ENCODE peak calls at places on chromosomes 5 and 9, in six cellular contexts. One of them, this sample, is unnamed. For H3K36me3, the result is how much of the 10 kb centered on the place peaks cover.

GRCh38 chr9:32866292-32866691 is 83.0 kb downstream of the TMEM215 start:
- DNase-seq in neuronal stem cell: no peak
- DNase-seq in mesenchymal stem cell: no peak
- DNase-seq in neural progenitor cell: no peak
- DNase-seq in K562: no peak
- DNase-seq in HCT116: no peak
- DNase-seq in this sample: no peak

GRCh38 chr9:35726876-35727438 is 5.0 kb downstream of the TLN1 start:
- DNase-seq in neuronal stem cell: no peak
- DNase-seq in mesenchymal stem cell: peak
- DNase-seq in neural progenitor cell: no peak
- DNase-seq in K562: no peak
- DNase-seq in HCT116: no peak
- DNase-seq in this sample: no peak

GRCh38 chr9:99069532-99069931 is 35.4 kb upstream of the TGFBR1 start:
- DNase-seq in neuronal stem cell: no peak
- DNase-seq in mesenchymal stem cell: no peak
- DNase-seq in neural progenitor cell: no peak
- DNase-seq in K562: no peak
- DNase-seq in HCT116: no peak
- DNase-seq in this sample: no peak

GRCh38 chr9:128684325-128685021 is 4.5 kb upstream of the SET start:
- DNase-seq in neuronal stem cell: peak
- DNase-seq in mesenchymal stem cell: peak
- DNase-seq in neural progenitor cell: peak
- DNase-seq in K562: peak
- DNase-seq in HCT116: peak
- DNase-seq in this sample: peak

GRCh38 chr5:179185256-179186091 is 125.3 kb downstream of the ZNF354C start:
- DNase-seq in neuronal stem cell: no peak
- DNase-seq in mesenchymal stem cell: no peak
- DNase-seq in neural progenitor cell: no peak
- DNase-seq in K562: no peak
- DNase-seq in HCT116: no peak
- DNase-seq in this sample: no peak

GRCh38 chr9:93037476-93037971 is 21.0 kb upstream of the SUSD3 start:
- DNase-seq in neuronal stem cell: no peak
- DNase-seq in mesenchymal stem cell: no peak
- DNase-seq in neural progenitor cell: no peak
- DNase-seq in K562: no peak
- DNase-seq in HCT116: no peak
- DNase-seq in this sample: no peak

GRCh38 chr5:179783128-179783527 is 10.7 kb upstream of the LTC4S start:
- DNase-seq in neuronal stem cell: no peak
- DNase-seq in mesenchymal stem cell: no peak
- DNase-seq in neural progenitor cell: no peak
- DNase-seq in K562: no peak
- DNase-seq in HCT116: no peak
- DNase-seq in this sample: no peak

GRCh38 chr9:16613605-16614004 is 256.9 kb downstream of the BNC2 start:
- DNase-seq in neuronal stem cell: no peak
- DNase-seq in mesenchymal stem cell: no peak
- DNase-seq in neural progenitor cell: no peak
- DNase-seq in K562: no peak
- DNase-seq in HCT116: no peak
- DNase-seq in this sample: no peak

GRCh38 chr5:138784590-138784989 is 31.4 kb downstream of the CTNNA1 start:
- DNase-seq in neuronal stem cell: no peak
- DNase-seq in mesenchymal stem cell: no peak
- DNase-seq in neural progenitor cell: no peak
- DNase-seq in K562: no peak
- DNase-seq in HCT116: no peak
- DNase-seq in this sample: no peak

GRCh38 chr5:28374492-28374934 is 1336.1 kb upstream of the CDH9 start:
- DNase-seq in neuronal stem cell: no peak
- DNase-seq in mesenchymal stem cell: peak
- DNase-seq in neural progenitor cell: no peak
- DNase-seq in K562: no peak
- DNase-seq in HCT116: no peak
- DNase-seq in this sample: no peak

GRCh38 chr5:35205186-35205585 is 25.1 kb downstream of the PRLR start:
- DNase-seq in neuronal stem cell: no peak
- DNase-seq in mesenchymal stem cell: no peak
- DNase-seq in neural progenitor cell: no peak
- DNase-seq in K562: no peak
- DNase-seq in HCT116: no peak
- DNase-seq in this sample: no peak

GRCh38 chr5:141976176-141976575 is 7.3 kb downstream of the RNF14 start:
- DNase-seq in neuronal stem cell: no peak
- DNase-seq in mesenchymal stem cell: no peak
- DNase-seq in neural progenitor cell: no peak
- DNase-seq in K562: no peak
- DNase-seq in HCT116: no peak
- DNase-seq in this sample: no peak

GRCh38 chr9:113895526-113895925 is 19.4 kb downstream of the ZNF618 start:
- DNase-seq in neuronal stem cell: no peak
- DNase-seq in mesenchymal stem cell: peak
- DNase-seq in neural progenitor cell: no peak
- DNase-seq in K562: no peak
- DNase-seq in HCT116: no peak
- DNase-seq in this sample: no peak

GRCh38 chr9:93517331-93517730 is 59.1 kb upstream of the PHF2 start:
- DNase-seq in neuronal stem cell: no peak
- DNase-seq in mesenchymal stem cell: no peak
- DNase-seq in neural progenitor cell: no peak
- DNase-seq in K562: no peak
- DNase-seq in HCT116: no peak
- DNase-seq in this sample: no peak

GRCh38 chr9:105346273-105346672 is 101.6 kb upstream of the FSD1L start:
- DNase-seq in neuronal stem cell: no peak
- DNase-seq in mesenchymal stem cell: no peak
- DNase-seq in neural progenitor cell: no peak
- DNase-seq in K562: no peak
- DNase-seq in HCT116: no peak
- DNase-seq in this sample: no peak

DNA sequence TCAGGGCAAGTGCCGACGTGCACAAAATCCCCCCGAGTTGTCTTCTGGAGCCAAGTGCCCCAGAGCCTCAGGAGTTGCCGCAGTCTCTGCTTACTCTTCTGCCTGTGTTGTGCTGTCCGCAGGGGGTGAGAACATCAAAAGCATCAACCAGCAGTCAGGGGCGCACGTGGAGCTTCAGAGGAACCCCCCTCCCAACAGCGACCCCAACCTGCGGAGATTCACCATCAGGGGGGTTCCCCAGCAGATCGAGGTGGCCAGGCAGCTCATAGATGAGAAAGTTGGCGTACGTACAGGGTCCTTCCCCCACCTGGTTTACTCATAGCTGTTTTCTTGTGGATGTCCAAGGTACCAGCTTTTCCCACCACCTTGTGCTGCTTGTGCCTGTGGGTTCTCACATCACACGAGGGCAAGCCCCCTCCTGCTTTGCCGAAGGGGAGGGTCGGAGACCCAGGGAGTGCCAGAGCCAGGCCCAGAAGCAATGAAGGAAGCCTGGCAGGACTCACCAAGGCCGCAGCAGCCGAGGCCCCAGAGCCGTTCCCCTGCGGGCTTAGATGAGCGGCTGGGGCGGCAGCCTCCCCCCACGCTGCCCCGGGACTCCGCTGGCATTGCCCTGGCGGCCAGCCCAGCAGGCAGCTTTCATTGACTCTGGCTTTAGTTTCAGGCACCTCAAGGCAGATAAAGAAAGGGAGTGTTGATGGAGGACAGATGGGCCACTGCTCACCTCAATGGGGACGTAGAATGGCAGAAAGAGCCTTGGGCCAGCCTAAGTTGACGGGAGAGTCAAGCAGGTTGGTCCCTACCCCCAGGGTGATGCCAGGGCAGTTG is 33.7 kb upstream of the PRDM12 start:
- DNase-seq in neuronal stem cell: no peak
- DNase-seq in mesenchymal stem cell: no peak
- DNase-seq in neural progenitor cell: no peak
- DNase-seq in K562: no peak
- DNase-seq in HCT116: no peak
- DNase-seq in this sample: no peak
- H3K36me3 ChIP-seq in neuronal stem cell: half or more
- H3K36me3 ChIP-seq in mesenchymal stem cell: half or more
- H3K36me3 ChIP-seq in neural progenitor cell: under half
- H3K36me3 ChIP-seq in K562: half or more
- H3K36me3 ChIP-seq in HCT116: under half
- H3K36me3 ChIP-seq in this sample: under half

DNA sequence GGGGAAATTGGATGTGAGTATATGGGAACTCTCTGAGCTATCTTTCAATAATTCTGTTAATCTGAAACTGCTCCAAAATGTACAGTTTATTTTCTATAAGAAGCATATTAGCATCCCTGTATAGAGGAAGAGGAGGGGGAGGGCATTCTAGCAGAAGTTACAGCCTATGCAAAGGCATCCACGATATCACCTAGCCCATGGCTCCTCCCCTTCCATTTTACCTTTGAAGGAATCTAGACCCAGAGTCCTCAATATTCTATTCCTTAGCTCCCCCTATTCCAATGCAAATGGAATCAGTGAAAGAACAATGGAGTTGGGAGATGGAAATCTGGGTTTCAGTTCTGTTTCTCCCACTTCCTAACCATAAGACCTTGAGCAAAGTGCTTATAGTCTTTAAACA is 132.9 kb upstream of the IFNE start:
- DNase-seq in neuronal stem cell: no peak
- DNase-seq in mesenchymal stem cell: no peak
- DNase-seq in neural progenitor cell: no peak
- DNase-seq in K562: no peak
- DNase-seq in HCT116: no peak
- DNase-seq in this sample: no peak
- H3K4me2 ChIP-seq in neuronal stem cell: no peak
- H3K4me2 ChIP-seq in mesenchymal stem cell: no peak
- H3K4me2 ChIP-seq in neural progenitor cell: no peak
- H3K4me2 ChIP-seq in K562: no peak
- H3K4me2 ChIP-seq in HCT116: peak
- H3K4me2 ChIP-seq in this sample: peak

DNA sequence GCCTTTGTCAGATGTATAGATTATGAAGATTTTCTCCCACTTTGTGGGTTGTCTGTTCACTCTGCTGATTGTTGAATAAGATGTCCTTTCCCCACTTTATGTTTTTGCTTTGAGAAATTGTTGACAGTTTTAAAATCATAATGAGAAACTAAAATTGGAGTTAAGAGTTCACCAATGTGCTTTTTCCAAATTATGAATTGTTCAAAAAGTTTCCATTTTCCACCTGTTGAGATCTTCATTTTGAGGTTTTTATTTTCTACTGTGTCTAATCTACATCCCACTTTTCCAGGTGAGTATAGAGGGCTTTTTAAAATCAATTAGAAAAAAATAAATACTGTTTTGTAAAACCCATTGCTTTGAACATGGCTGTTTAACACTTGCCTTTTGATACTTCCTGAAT is 55.8 kb downstream of the LNPEP start:
- DNase-seq in neuronal stem cell: no peak
- DNase-seq in mesenchymal stem cell: no peak
- DNase-seq in neural progenitor cell: no peak
- DNase-seq in K562: no peak
- DNase-seq in HCT116: no peak
- DNase-seq in this sample: no peak
- H3K36me3 ChIP-seq in neuronal stem cell: under half
- H3K36me3 ChIP-seq in mesenchymal stem cell: under half
- H3K36me3 ChIP-seq in neural progenitor cell: under half
- H3K36me3 ChIP-seq in K562: under half
- H3K36me3 ChIP-seq in HCT116: under half
- H3K36me3 ChIP-seq in this sample: under half

DNA sequence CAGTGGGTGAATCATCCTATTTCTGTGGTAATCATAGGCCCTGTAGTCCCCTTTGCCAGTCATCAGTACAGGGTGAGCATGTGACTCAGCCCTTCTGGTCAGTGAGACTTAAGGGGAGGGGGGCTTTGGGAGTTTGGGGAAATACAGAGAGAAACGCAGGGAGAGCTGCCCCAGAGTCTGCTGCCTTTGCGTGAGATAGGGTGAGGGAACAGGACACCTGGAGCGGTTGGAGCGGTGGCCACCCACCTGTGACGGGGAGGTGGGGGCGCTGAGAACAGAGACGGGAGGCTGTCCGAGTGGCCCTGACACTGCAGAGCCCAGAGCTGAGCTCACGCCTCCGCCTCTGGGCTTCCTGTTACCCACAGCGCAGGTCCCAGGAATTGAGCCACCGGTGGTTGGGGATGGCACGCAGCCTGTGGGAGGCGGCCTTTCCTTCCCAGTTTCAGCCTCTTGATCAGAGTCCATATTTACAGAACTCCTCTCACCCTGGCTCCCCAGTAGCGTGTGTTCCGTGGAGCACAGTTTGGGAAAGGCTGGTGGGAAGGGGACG is 92.0 kb upstream of the ERCC6L2 start:
- DNase-seq in neuronal stem cell: no peak
- DNase-seq in mesenchymal stem cell: peak
- DNase-seq in neural progenitor cell: no peak
- DNase-seq in K562: no peak
- DNase-seq in HCT116: no peak
- DNase-seq in this sample: no peak
- H3K4me2 ChIP-seq in neuronal stem cell: no peak
- H3K4me2 ChIP-seq in mesenchymal stem cell: no peak
- H3K4me2 ChIP-seq in neural progenitor cell: no peak
- H3K4me2 ChIP-seq in K562: no peak
- H3K4me2 ChIP-seq in HCT116: no peak
- H3K4me2 ChIP-seq in this sample: no peak

DNA sequence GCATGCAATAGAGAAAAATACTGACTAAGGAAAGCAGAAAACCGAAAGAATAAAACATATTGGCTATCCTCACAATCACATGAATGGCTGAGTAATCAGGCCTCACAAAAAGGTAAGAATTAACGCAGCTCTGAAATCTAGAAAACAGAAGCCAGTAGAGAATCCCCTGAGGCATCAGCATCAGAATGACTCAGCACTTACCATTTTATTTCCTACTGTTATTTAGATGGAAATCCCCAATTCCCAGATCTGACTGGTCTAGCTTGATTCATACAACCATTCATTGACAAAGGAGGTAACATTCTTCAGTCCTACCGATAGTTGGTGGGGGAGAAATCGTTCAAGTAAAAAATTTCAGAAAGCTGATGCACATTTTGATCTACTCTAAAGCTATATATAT is 1408.4 kb upstream of the WWC1 start:
- DNase-seq in neuronal stem cell: no peak
- DNase-seq in mesenchymal stem cell: peak
- DNase-seq in neural progenitor cell: no peak
- DNase-seq in K562: no peak
- DNase-seq in HCT116: no peak
- DNase-seq in this sample: no peak
- H3K36me3 ChIP-seq in neuronal stem cell: under half
- H3K36me3 ChIP-seq in mesenchymal stem cell: under half
- H3K36me3 ChIP-seq in neural progenitor cell: under half
- H3K36me3 ChIP-seq in K562: under half
- H3K36me3 ChIP-seq in HCT116: under half
- H3K36me3 ChIP-seq in this sample: under half

GRCh38 chr9:124478014-124478753 is 27.9 kb downstream of the ADGRD2 start:
- DNase-seq in neuronal stem cell: no peak
- DNase-seq in mesenchymal stem cell: no peak
- DNase-seq in neural progenitor cell: peak
- DNase-seq in K562: no peak
- DNase-seq in HCT116: no peak
- DNase-seq in this sample: no peak
- H3K4me2 ChIP-seq in neuronal stem cell: peak
- H3K4me2 ChIP-seq in mesenchymal stem cell: peak
- H3K4me2 ChIP-seq in neural progenitor cell: peak
- H3K4me2 ChIP-seq in K562: no peak
- H3K4me2 ChIP-seq in HCT116: peak
- H3K4me2 ChIP-seq in this sample: peak